ENCODE peak calls at places on chromosome 20, in eight cellular contexts. L is NB4, Q is heart left ventricle, X is heart right ventricle, O is AG04450, J is thyroid gland, R is BE2C, K is A549. T is an unnamed sample.
A peak's percentile ranks its signal among the peaks of the same experiment; 100 is the strongest.

GRCh38 chr20:46784450-46785127 is 75.1 kb downstream of the SLC2A10 start:
- DNase-seq in L (no peak), Q (no peak), X (no peak), O (no peak), J (no peak), R (no peak), K (no peak), T (peak; percentile 14)

GRCh38 chr20:40511478-40511877 is 177.6 kb downstream of the MAFB start:
- DNase-seq in L (no peak), Q (no peak), X (no peak), O (no peak), J (no peak), R (no peak), K (no peak), T (peak; percentile 40)

GRCh38 chr20:5596401-5597193 is 153.6 kb upstream of the SHLD1 start:
- DNase-seq in L (no peak), Q (no peak), X (no peak), O (no peak), J (no peak), R (no peak), K (no peak), T (no peak)

GRCh38 chr20:7856756-7857155 is 83.5 kb downstream of the HAO1 start:
- DNase-seq in L (peak; percentile 54), Q (no peak), X (no peak), O (no peak), J (no peak), R (no peak), K (no peak), T (peak; percentile 14)

GRCh38 chr20:15919118-15919517 is 654.1 kb downstream of the KIF16B start:
- DNase-seq in L (no peak), Q (no peak), X (no peak), O (no peak), J (no peak), R (no peak), K (no peak), T (no peak)

GRCh38 chr20:50491926-50492634 is 18.1 kb upstream of the PTPN1 start:
- DNase-seq in L (no peak), Q (no peak), X (no peak), O (no peak), J (peak; percentile 17), R (no peak), K (no peak), T (no peak)

GRCh38 chr20:41242807-41243206 is 74.7 kb downstream of the ZHX3 start:
- DNase-seq in L (no peak), Q (no peak), X (no peak), O (no peak), J (no peak), R (no peak), K (no peak), T (no peak)

GRCh38 chr20:3209023-3209945 is at the start of gene ITPA:
- DNase-seq in L (peak; percentile 81), Q (peak; percentile 57), X (peak; percentile 45), O (no peak), J (peak; percentile 36), R (peak; percentile 71), K (peak; percentile 81), T (no peak)

GRCh38 chr20:44928595-44928994 is 18.7 kb downstream of the PABPC1L start:
- DNase-seq in L (no peak), Q (no peak), X (no peak), O (no peak), J (no peak), R (no peak), K (no peak), T (no peak)

GRCh38 chr20:57076202-57076651 is 190.2 kb downstream of the BMP7 start:
- DNase-seq in L (peak; percentile 94), Q (no peak), X (no peak), O (no peak), J (no peak), R (no peak), K (no peak), T (peak; percentile 76)

GRCh38 chr20:61835791-61836350 is 229.8 kb downstream of the TAF4 start:
- DNase-seq in L (no peak), Q (no peak), X (no peak), O (no peak), J (no peak), R (no peak), K (no peak), T (no peak)

GRCh38 chr20:20859510-20859909 is 147.1 kb upstream of the RALGAPA2 start:
- DNase-seq in L (peak; percentile 13), Q (no peak), X (no peak), O (no peak), J (no peak), R (no peak), K (no peak), T (no peak)

GRCh38 chr20:36745234-36745926 is 510 bp downstream of the NDRG3 start:
- DNase-seq in L (peak; percentile 60), Q (peak; percentile 37), X (no peak), O (no peak), J (no peak), R (peak; percentile 49), K (peak; percentile 49), T (no peak)

GRCh38 chr20:57619053-57619831 is 984 bp downstream of the ZBP1 start:
- DNase-seq in L (peak; percentile 89), Q (peak; percentile 62), X (no peak), O (no peak), J (no peak), R (no peak), K (no peak), T (no peak)

GRCh38 chr20:35886537-35886936 is 67.8 kb downstream of the SCAND1 start:
- DNase-seq in L (no peak), Q (peak; percentile 56), X (peak; percentile 49), O (no peak), J (no peak), R (peak; percentile 93), K (no peak), T (no peak)

GRCh38 chr20:54208492-54209044 is 681 bp downstream of the PFDN4 start:
- DNase-seq in L (peak; percentile 51), Q (no peak), X (no peak), O (no peak), J (no peak), R (peak; percentile 27), K (peak; percentile 9), T (no peak)

GRCh38 chr20:2814587-2815051 is at the start of gene C20orf141:
- DNase-seq in L (peak; percentile 74), Q (no peak), X (no peak), O (peak; percentile 93), J (no peak), R (peak; percentile 83), K (peak; percentile 59), T (peak; percentile 97)

GRCh38 chr20:13322621-13323020 is 101.5 kb downstream of the ISM1 start:
- DNase-seq in L (no peak), Q (no peak), X (no peak), O (no peak), J (no peak), R (no peak), K (no peak), T (no peak)

DNA sequence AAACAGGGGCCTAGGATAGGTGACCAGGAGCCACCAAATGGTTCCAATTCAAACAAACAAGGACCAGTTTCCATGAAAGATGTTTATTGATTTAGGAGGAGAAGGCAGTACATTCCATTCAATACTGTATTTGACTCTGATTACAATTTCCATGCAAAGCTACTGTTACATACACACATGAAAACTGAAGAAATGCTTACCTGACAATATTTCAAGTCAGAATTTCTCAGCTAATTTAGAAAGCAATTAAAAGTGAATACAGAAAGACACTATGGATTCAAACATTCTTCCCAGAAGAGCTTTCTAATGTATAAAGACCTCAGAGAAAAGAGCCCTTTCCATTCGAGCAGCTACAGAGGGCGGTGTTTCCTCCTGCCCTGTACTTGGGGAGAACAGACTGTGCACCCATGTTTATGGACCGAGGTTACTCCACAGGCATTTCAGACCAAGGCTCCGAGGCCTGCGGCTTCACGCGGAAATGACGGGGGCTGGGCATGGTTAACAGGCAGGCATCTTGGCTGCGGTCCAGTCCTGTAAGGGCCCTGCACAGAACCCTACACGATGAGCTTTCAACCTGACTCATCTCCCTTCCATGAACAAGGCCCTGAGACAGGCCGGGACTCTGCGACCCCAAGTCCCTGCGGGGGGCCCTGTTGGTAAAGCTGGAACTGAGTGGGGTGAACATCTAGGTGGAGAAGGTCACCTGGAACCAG is 25.7 kb upstream of the TCFL5 start:
- DNase-seq in L (no peak), Q (peak; percentile 63), X (peak; percentile 52), O (peak; percentile 82), J (peak; percentile 67), R (peak; percentile 92), K (no peak), T (peak; percentile 71)
- TF ChIP-seq CTCF in L (no peak), Q (no peak), X (no peak), O (peak; percentile 27), J (no peak), R (no peak), K (no peak), T (peak; percentile 17)

GRCh38 chr20:63659370-63659769 is 1.3 kb downstream of the RTEL1 start:
- DNase-seq in L (no peak), Q (no peak), X (no peak), O (no peak), J (no peak), R (no peak), K (no peak), T (no peak)
- H3K4me3 ChIP-seq in L (peak overlapping the region; percentile 92), Q (peak overlapping the region; percentile 61), X (no peak overlapping the region), O (peak overlapping the region; percentile 89), J (peak overlapping the region; percentile 53), R (peak overlapping the region; percentile 97), K (peak overlapping the region; percentile 74), T (peak overlapping the region; percentile 87)

GRCh38 chr20:31924561-31924960 is 27.3 kb downstream of the PDRG1 start:
- DNase-seq in L (no peak), Q (no peak), X (no peak), O (no peak), J (no peak), R (no peak), K (no peak), T (no peak)

GRCh38 chr20:31923388-31924271 is 28.2 kb downstream of the PDRG1 start:
- DNase-seq in L (peak; percentile 89), Q (no peak), X (no peak), O (no peak), J (no peak), R (peak; percentile 33), K (no peak), T (no peak)

GRCh38 chr20:31927758-31928157 is 24.1 kb downstream of the PDRG1 start:
- DNase-seq in L (no peak), Q (no peak), X (no peak), O (no peak), J (no peak), R (no peak), K (no peak), T (no peak)

GRCh38 chr20:31926493-31926892 is 25.4 kb downstream of the PDRG1 start:
- DNase-seq in L (no peak), Q (no peak), X (no peak), O (no peak), J (no peak), R (no peak), K (no peak), T (no peak)

DNA sequence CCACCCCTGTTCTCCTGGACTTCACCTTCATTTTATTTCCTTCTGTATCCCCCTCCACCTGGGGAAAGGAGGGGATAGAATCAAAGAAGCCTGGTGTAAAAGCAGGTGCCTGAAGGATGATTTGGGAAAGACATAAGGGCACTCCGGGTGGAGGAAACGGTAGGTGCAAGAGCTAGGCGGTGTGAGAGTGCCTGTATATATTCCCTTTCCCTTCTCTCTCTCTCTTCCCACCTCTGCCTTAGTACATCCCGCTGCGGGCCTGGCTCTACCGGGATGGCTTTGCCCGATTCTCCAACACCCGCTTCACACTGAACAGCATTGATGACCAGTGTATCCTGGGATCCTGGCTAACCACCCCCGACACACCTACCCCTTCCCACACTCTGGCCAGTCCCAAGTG is 26.2 kb downstream of the PDRG1 start:
- DNase-seq in L (no peak), Q (no peak), X (no peak), O (no peak), J (no peak), R (no peak), K (no peak), T (no peak)
- TF ChIP-seq CTCF in L (no peak), Q (no peak), X (no peak), O (no peak), J (no peak), R (no peak), K (no peak), T (no peak)

GRCh38 chr20:59788811-59789210 is 144.6 kb downstream of the SYCP2 start:
- DNase-seq in L (no peak), Q (no peak), X (no peak), O (no peak), J (no peak), R (no peak), K (no peak), T (no peak)
- H3K4me3 ChIP-seq in L (no peak overlapping the region), Q (no peak overlapping the region), X (no peak overlapping the region), O (no peak overlapping the region), J (no peak overlapping the region), R (no peak overlapping the region), K (no peak overlapping the region), T (no peak overlapping the region)

T was measured in AG09309.